ENCODE peak calls at places on chromosomes 16 and 17, in ten cellular contexts. One of them, this sample, is unnamed.

GRCh38 chr17:58281511-58282011 is 826 bp upstream of the MPO start:
- DNase-seq in uterus: no peak
- DNase-seq in CD4-positive, alpha-beta memory T cell: no peak
- DNase-seq in Peyer's patch: no peak
- DNase-seq in PC-9: no peak
- DNase-seq in heart left ventricle: no peak
- DNase-seq in CD4-positive, alpha-beta T cell: no peak
- DNase-seq in left ventricle myocardium inferior: no peak
- DNase-seq in cardiac muscle cell: no peak
- DNase-seq in right cardiac atrium: no peak
- DNase-seq in this sample: no peak

GRCh38 chr17:2092253-2092652 is 37.4 kb downstream of the HIC1 start:
- DNase-seq in uterus: peak; percentile 29
- DNase-seq in CD4-positive, alpha-beta memory T cell: no peak
- DNase-seq in Peyer's patch: no peak
- DNase-seq in PC-9: no peak
- DNase-seq in heart left ventricle: no peak
- DNase-seq in CD4-positive, alpha-beta T cell: no peak
- DNase-seq in left ventricle myocardium inferior: no peak
- DNase-seq in cardiac muscle cell: no peak
- DNase-seq in right cardiac atrium: no peak
- DNase-seq in this sample: no peak

GRCh38 chr17:70173646-70174045 is 4.3 kb downstream of the KCNJ2 start:
- DNase-seq in uterus: no peak
- DNase-seq in CD4-positive, alpha-beta memory T cell: no peak
- DNase-seq in Peyer's patch: no peak
- DNase-seq in PC-9: no peak
- DNase-seq in heart left ventricle: no peak
- DNase-seq in CD4-positive, alpha-beta T cell: no peak
- DNase-seq in left ventricle myocardium inferior: no peak
- DNase-seq in cardiac muscle cell: peak; percentile 4
- DNase-seq in right cardiac atrium: no peak
- DNase-seq in this sample: peak; percentile 51

GRCh38 chr16:84443166-84443802 is 61.2 kb downstream of the MEAK7 start:
- DNase-seq in uterus: no peak
- DNase-seq in CD4-positive, alpha-beta memory T cell: no peak
- DNase-seq in Peyer's patch: peak; percentile 77
- DNase-seq in PC-9: no peak
- DNase-seq in heart left ventricle: no peak
- DNase-seq in CD4-positive, alpha-beta T cell: no peak
- DNase-seq in left ventricle myocardium inferior: no peak
- DNase-seq in cardiac muscle cell: no peak
- DNase-seq in right cardiac atrium: no peak
- DNase-seq in this sample: peak; percentile 91

GRCh38 chr17:82590216-82590615 is 58.0 kb downstream of the WDR45B start:
- DNase-seq in uterus: no peak
- DNase-seq in CD4-positive, alpha-beta memory T cell: no peak
- DNase-seq in Peyer's patch: peak; percentile 46
- DNase-seq in PC-9: no peak
- DNase-seq in heart left ventricle: no peak
- DNase-seq in CD4-positive, alpha-beta T cell: no peak
- DNase-seq in left ventricle myocardium inferior: no peak
- DNase-seq in cardiac muscle cell: no peak
- DNase-seq in right cardiac atrium: peak; percentile 4
- DNase-seq in this sample: no peak

GRCh38 chr17:40369923-40370322 is 5.4 kb upstream of the GJD3 start:
- DNase-seq in uterus: no peak
- DNase-seq in CD4-positive, alpha-beta memory T cell: no peak
- DNase-seq in Peyer's patch: no peak
- DNase-seq in PC-9: no peak
- DNase-seq in heart left ventricle: no peak
- DNase-seq in CD4-positive, alpha-beta T cell: no peak
- DNase-seq in left ventricle myocardium inferior: no peak
- DNase-seq in cardiac muscle cell: no peak
- DNase-seq in right cardiac atrium: peak; percentile 16
- DNase-seq in this sample: no peak

GRCh38 chr16:75868636-75869389 is 142.5 kb upstream of the CPHXL start:
- DNase-seq in uterus: no peak
- DNase-seq in CD4-positive, alpha-beta memory T cell: no peak
- DNase-seq in Peyer's patch: no peak
- DNase-seq in PC-9: no peak
- DNase-seq in heart left ventricle: no peak
- DNase-seq in CD4-positive, alpha-beta T cell: no peak
- DNase-seq in left ventricle myocardium inferior: no peak
- DNase-seq in cardiac muscle cell: no peak
- DNase-seq in right cardiac atrium: no peak
- DNase-seq in this sample: no peak

GRCh38 chr17:2337811-2338657 is 733 bp downstream of the SGSM2 start:
- DNase-seq in uterus: peak; percentile 54
- DNase-seq in CD4-positive, alpha-beta memory T cell: peak; percentile 46
- DNase-seq in Peyer's patch: peak; percentile 83
- DNase-seq in PC-9: peak; percentile 78
- DNase-seq in heart left ventricle: peak; percentile 79
- DNase-seq in CD4-positive, alpha-beta T cell: peak; percentile 33
- DNase-seq in left ventricle myocardium inferior: peak; percentile 67
- DNase-seq in cardiac muscle cell: peak; percentile 82
- DNase-seq in right cardiac atrium: peak; percentile 86
- DNase-seq in this sample: peak; percentile 57

GRCh38 chr17:67281053-67281452 is 36.1 kb upstream of the HELZ start:
- DNase-seq in uterus: no peak
- DNase-seq in CD4-positive, alpha-beta memory T cell: no peak
- DNase-seq in Peyer's patch: no peak
- DNase-seq in PC-9: no peak
- DNase-seq in heart left ventricle: no peak
- DNase-seq in CD4-positive, alpha-beta T cell: no peak
- DNase-seq in left ventricle myocardium inferior: no peak
- DNase-seq in cardiac muscle cell: no peak
- DNase-seq in right cardiac atrium: no peak
- DNase-seq in this sample: no peak

GRCh38 chr17:77571141-77571540 is 387.4 kb upstream of the TNRC6C start:
- DNase-seq in uterus: no peak
- DNase-seq in CD4-positive, alpha-beta memory T cell: no peak
- DNase-seq in Peyer's patch: no peak
- DNase-seq in PC-9: no peak
- DNase-seq in heart left ventricle: no peak
- DNase-seq in CD4-positive, alpha-beta T cell: no peak
- DNase-seq in left ventricle myocardium inferior: no peak
- DNase-seq in cardiac muscle cell: no peak
- DNase-seq in right cardiac atrium: no peak
- DNase-seq in this sample: no peak
- H3K27ac ChIP-seq in uterus: no peak overlapping the region
- H3K27ac ChIP-seq in CD4-positive, alpha-beta memory T cell: no peak overlapping the region
- H3K27ac ChIP-seq in Peyer's patch: no peak overlapping the region
- H3K27ac ChIP-seq in PC-9: no peak overlapping the region
- H3K27ac ChIP-seq in heart left ventricle: no peak overlapping the region
- H3K27ac ChIP-seq in CD4-positive, alpha-beta T cell: no peak overlapping the region
- H3K27ac ChIP-seq in left ventricle myocardium inferior: no peak overlapping the region
- H3K27ac ChIP-seq in cardiac muscle cell: no peak overlapping the region
- H3K27ac ChIP-seq in right cardiac atrium: no peak overlapping the region
- H3K27ac ChIP-seq in this sample: no peak overlapping the region

DNA sequence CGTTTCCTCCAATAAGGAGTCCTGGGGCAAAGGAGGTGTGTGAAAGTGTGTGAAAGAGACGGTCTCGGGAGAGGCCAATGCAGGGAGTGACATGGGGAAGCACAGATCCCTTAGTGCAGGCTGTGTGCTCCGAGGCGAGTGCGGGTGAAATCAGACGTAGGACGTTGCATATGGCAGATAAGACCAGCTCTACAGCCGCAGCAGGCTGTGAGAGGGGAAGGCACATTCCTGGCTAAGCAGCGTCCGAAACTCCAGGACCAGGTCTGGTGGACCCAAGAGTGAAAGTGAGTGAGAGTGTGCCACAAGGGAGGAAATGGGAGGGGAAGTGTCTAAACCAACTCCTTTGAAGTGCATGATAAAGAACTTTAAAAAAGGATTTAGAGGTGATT is 11.3 kb downstream of the POLR3K start:
- DNase-seq in uterus: no peak
- DNase-seq in CD4-positive, alpha-beta memory T cell: no peak
- DNase-seq in Peyer's patch: no peak
- DNase-seq in PC-9: no peak
- DNase-seq in heart left ventricle: peak; percentile 47
- DNase-seq in CD4-positive, alpha-beta T cell: no peak
- DNase-seq in left ventricle myocardium inferior: no peak
- DNase-seq in cardiac muscle cell: no peak
- DNase-seq in right cardiac atrium: peak; percentile 14
- DNase-seq in this sample: no peak
- H3K27ac ChIP-seq in uterus: no peak overlapping the region
- H3K27ac ChIP-seq in CD4-positive, alpha-beta memory T cell: no peak overlapping the region
- H3K27ac ChIP-seq in Peyer's patch: no peak overlapping the region
- H3K27ac ChIP-seq in PC-9: no peak overlapping the region
- H3K27ac ChIP-seq in heart left ventricle: no peak overlapping the region
- H3K27ac ChIP-seq in CD4-positive, alpha-beta T cell: no peak overlapping the region
- H3K27ac ChIP-seq in left ventricle myocardium inferior: no peak overlapping the region
- H3K27ac ChIP-seq in cardiac muscle cell: no peak overlapping the region
- H3K27ac ChIP-seq in right cardiac atrium: no peak overlapping the region
- H3K27ac ChIP-seq in this sample: no peak overlapping the region

GRCh38 chr16:72932050-72932449 is 115.9 kb downstream of the ZFHX3 start:
- DNase-seq in uterus: no peak
- DNase-seq in CD4-positive, alpha-beta memory T cell: peak; percentile 24
- DNase-seq in Peyer's patch: no peak
- DNase-seq in PC-9: no peak
- DNase-seq in heart left ventricle: no peak
- DNase-seq in CD4-positive, alpha-beta T cell: no peak
- DNase-seq in left ventricle myocardium inferior: no peak
- DNase-seq in cardiac muscle cell: no peak
- DNase-seq in right cardiac atrium: no peak
- DNase-seq in this sample: no peak
- H3K27ac ChIP-seq in uterus: peak overlapping the region; percentile 63
- H3K27ac ChIP-seq in CD4-positive, alpha-beta memory T cell: no peak overlapping the region
- H3K27ac ChIP-seq in Peyer's patch: peak overlapping the region; percentile 42
- H3K27ac ChIP-seq in PC-9: no peak overlapping the region
- H3K27ac ChIP-seq in heart left ventricle: no peak overlapping the region
- H3K27ac ChIP-seq in CD4-positive, alpha-beta T cell: no peak overlapping the region
- H3K27ac ChIP-seq in left ventricle myocardium inferior: peak overlapping the region; percentile 70
- H3K27ac ChIP-seq in cardiac muscle cell: no peak overlapping the region
- H3K27ac ChIP-seq in right cardiac atrium: no peak overlapping the region
- H3K27ac ChIP-seq in this sample: no peak overlapping the region

DNA sequence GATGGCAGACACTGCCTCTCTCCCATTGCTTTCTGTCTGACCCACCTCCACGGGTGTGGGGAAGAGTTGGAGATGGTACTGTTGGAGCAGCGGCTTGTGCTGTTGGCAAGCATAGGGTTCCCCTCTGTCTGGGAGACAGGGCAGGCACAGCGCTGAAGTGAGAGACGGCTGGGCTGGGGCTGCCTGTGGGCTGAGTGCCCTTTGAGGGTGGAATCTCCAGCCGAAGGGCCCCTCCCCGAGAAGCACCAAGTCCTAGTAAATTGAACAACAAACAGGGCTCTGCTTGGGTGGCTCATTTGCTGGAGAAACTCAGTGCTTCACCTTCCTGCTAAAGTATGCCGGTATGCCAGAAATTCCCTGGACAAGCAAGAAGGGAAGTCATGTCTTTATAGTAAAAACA is 79.7 kb downstream of the KSR1 start:
- DNase-seq in uterus: no peak
- DNase-seq in CD4-positive, alpha-beta memory T cell: no peak
- DNase-seq in Peyer's patch: peak; percentile 67
- DNase-seq in PC-9: no peak
- DNase-seq in heart left ventricle: no peak
- DNase-seq in CD4-positive, alpha-beta T cell: no peak
- DNase-seq in left ventricle myocardium inferior: no peak
- DNase-seq in cardiac muscle cell: no peak
- DNase-seq in right cardiac atrium: peak; percentile 31
- DNase-seq in this sample: no peak
- H3K27ac ChIP-seq in uterus: peak overlapping the region; percentile 14
- H3K27ac ChIP-seq in CD4-positive, alpha-beta memory T cell: no peak overlapping the region
- H3K27ac ChIP-seq in Peyer's patch: peak overlapping the region; percentile 63
- H3K27ac ChIP-seq in PC-9: no peak overlapping the region
- H3K27ac ChIP-seq in heart left ventricle: no peak overlapping the region
- H3K27ac ChIP-seq in CD4-positive, alpha-beta T cell: no peak overlapping the region
- H3K27ac ChIP-seq in left ventricle myocardium inferior: no peak overlapping the region
- H3K27ac ChIP-seq in cardiac muscle cell: no peak overlapping the region
- H3K27ac ChIP-seq in right cardiac atrium: no peak overlapping the region
- H3K27ac ChIP-seq in this sample: peak overlapping the region; percentile 84

GRCh38 chr16:30096862-30097563 is 1.0 kb upstream of the YPEL3 start:
- DNase-seq in uterus: no peak
- DNase-seq in CD4-positive, alpha-beta memory T cell: peak; percentile 35
- DNase-seq in Peyer's patch: no peak
- DNase-seq in PC-9: no peak
- DNase-seq in heart left ventricle: peak; percentile 38
- DNase-seq in CD4-positive, alpha-beta T cell: no peak
- DNase-seq in left ventricle myocardium inferior: no peak
- DNase-seq in cardiac muscle cell: no peak
- DNase-seq in right cardiac atrium: peak; percentile 18
- DNase-seq in this sample: no peak
- H3K27ac ChIP-seq in uterus: peak overlapping the region; percentile 99
- H3K27ac ChIP-seq in CD4-positive, alpha-beta memory T cell: peak overlapping the region; percentile 63
- H3K27ac ChIP-seq in Peyer's patch: peak overlapping the region; percentile 98
- H3K27ac ChIP-seq in PC-9: peak overlapping the region; percentile 39
- H3K27ac ChIP-seq in heart left ventricle: peak overlapping the region; percentile 86
- H3K27ac ChIP-seq in CD4-positive, alpha-beta T cell: peak overlapping the region; percentile 88
- H3K27ac ChIP-seq in left ventricle myocardium inferior: peak overlapping the region; percentile 92
- H3K27ac ChIP-seq in cardiac muscle cell: peak overlapping the region; percentile 61
- H3K27ac ChIP-seq in right cardiac atrium: peak overlapping the region; percentile 38
- H3K27ac ChIP-seq in this sample: peak overlapping the region; percentile 77

GRCh38 chr17:41718287-41718645 is 6.1 kb downstream of the GAST start:
- DNase-seq in uterus: no peak
- DNase-seq in CD4-positive, alpha-beta memory T cell: no peak
- DNase-seq in Peyer's patch: no peak
- DNase-seq in PC-9: no peak
- DNase-seq in heart left ventricle: no peak
- DNase-seq in CD4-positive, alpha-beta T cell: no peak
- DNase-seq in left ventricle myocardium inferior: no peak
- DNase-seq in cardiac muscle cell: no peak
- DNase-seq in right cardiac atrium: no peak
- DNase-seq in this sample: no peak
- H3K27ac ChIP-seq in uterus: no peak overlapping the region
- H3K27ac ChIP-seq in CD4-positive, alpha-beta memory T cell: no peak overlapping the region
- H3K27ac ChIP-seq in Peyer's patch: no peak overlapping the region
- H3K27ac ChIP-seq in PC-9: peak overlapping the region; percentile 48
- H3K27ac ChIP-seq in heart left ventricle: no peak overlapping the region
- H3K27ac ChIP-seq in CD4-positive, alpha-beta T cell: no peak overlapping the region
- H3K27ac ChIP-seq in left ventricle myocardium inferior: no peak overlapping the region
- H3K27ac ChIP-seq in cardiac muscle cell: no peak overlapping the region
- H3K27ac ChIP-seq in right cardiac atrium: no peak overlapping the region
- H3K27ac ChIP-seq in this sample: no peak overlapping the region

This sample was measured in small intestine.